ENCODE peak calls at places on chromosomes 16 and 17, in four cellular contexts. H is activated CD4-positive, alpha-beta T cell treated with anti-CD3 and anti-CD28 coated beads, Interleukin-2, amount 10 ng/mL, durations not matched to agents 7 days and 5 days; K is anterior cingulate cortex; U is Peyer's patch. X is an unnamed sample.

GRCh38 chr16:89404561-89404960 is 85.8 kb downstream of the ANKRD11 start:
- DNase-seq in H (no peak), K (no peak), U (no peak), X (no peak)

GRCh38 chr16:87616556-87616955 is 14.2 kb downstream of the JPH3 start:
- DNase-seq in H (no peak), K (no peak), U (no peak), X (no peak)

GRCh38 chr16:31678649-31679325 is 151.1 kb downstream of the AHSP start:
- DNase-seq in H (no peak), K (no peak), U (no peak), X (no peak)

GRCh38 chr17:76972046-76972641 is 103.9 kb downstream of the MGAT5B start:
- DNase-seq in H (no peak), K (no peak), U (no peak), X (no peak)

GRCh38 chr17:42456223-42457106 is 2.2 kb upstream of the ATP6V0A1 start:
- DNase-seq in H (peak; percentile 34), K (no peak), U (peak; percentile 37), X (peak; percentile 82)

GRCh38 chr17:40646791-40647548 is 648 bp downstream of the SMARCE1 start:
- DNase-seq in H (peak; percentile 53), K (no peak), U (peak; percentile 47), X (peak; percentile 50)

GRCh38 chr17:44363613-44364159 is at the start of gene FAM171A2:
- DNase-seq in H (peak; percentile 62), K (peak; percentile 37), U (peak; percentile 32), X (no peak)

GRCh38 chr17:59415397-59415796 is 83.9 kb downstream of the YPEL2 start:
- DNase-seq in H (no peak), K (no peak), U (no peak), X (no peak)

GRCh38 chr17:36850794-36851193 is 86.5 kb upstream of the LHX1 start:
- DNase-seq in H (no peak), K (no peak), U (no peak), X (no peak)

GRCh38 chr17:49987290-49987585 is 7.8 kb downstream of the DLX3 start:
- DNase-seq in H (no peak), K (no peak), U (no peak), X (no peak)

GRCh38 chr17:62093188-62094155 is 28.4 kb upstream of the MED13 start:
- DNase-seq in H (no peak), K (no peak), U (no peak), X (no peak)

GRCh38 chr17:35947156-35947585 is 3.7 kb upstream of the LYZL6 start:
- DNase-seq in H (peak; percentile 61), K (no peak), U (peak; percentile 45), X (peak; percentile 36)

GRCh38 chr16:88497561-88498420 is 44.7 kb downstream of the ZFPM1 start:
- DNase-seq in H (no peak), K (no peak), U (no peak), X (no peak)

X was measured in pons.